ENCODE peak calls at places on chromosomes 1 and 21, in nine cellular contexts. Y, V, B, H, K, T, N, G and W are unnamed samples. For H3K4me1, the result is how much of the 10 kb centered on the place peaks cover.

GRCh38 chr1:234262754-234263105 is 110.5 kb upstream of the COA6 start:
- DNase-seq in V (no peak), G (no peak), T (no peak), K (no peak), Y (no peak), N (no peak), H (no peak), B (no peak), W (no peak)

GRCh38 chr21:32795376-32795775 is 23.8 kb upstream of the PAXBP1 start:
- DNase-seq in G (no peak), B (no peak), V (no peak), Y (no peak), N (no peak), H (no peak), T (no peak), K (no peak), W (no peak)

GRCh38 chr1:59220356-59220755 is 76.5 kb upstream of the FGGY start:
- DNase-seq in K (no peak), G (no peak), Y (no peak), T (no peak), N (no peak), H (no peak), V (peak), B (no peak), W (no peak)

GRCh38 chr21:32308696-32309095 is 10.0 kb downstream of the MRAP start:
- DNase-seq in H (no peak), K (no peak), T (no peak), V (no peak), G (no peak), Y (no peak), B (no peak), N (no peak), W (no peak)

GRCh38 chr1:17194133-17194475 is 10.8 kb upstream of the PADI1 start:
- DNase-seq in V (no peak), T (no peak), G (no peak), Y (no peak), B (no peak), K (no peak), H (no peak), N (no peak), W (no peak)

GRCh38 chr1:14913475-14914155 is 239.9 kb upstream of the TMEM51 start:
- DNase-seq in G (no peak), V (no peak), N (no peak), B (no peak), H (no peak), K (no peak), Y (no peak), T (no peak), W (no peak)

GRCh38 chr1:236854602-236854978 is 59.5 kb downstream of the MTR start:
- DNase-seq in G (no peak), H (no peak), K (no peak), V (no peak), Y (no peak), B (no peak), T (peak), N (no peak), W (no peak)

GRCh38 chr1:64745181-64745985 is 508 bp downstream of the RAVER2 start:
- DNase-seq in T (no peak), K (no peak), N (peak), H (peak), V (peak), G (peak), Y (peak), B (peak), W (no peak)

GRCh38 chr1:29849038-29849750 is 612.9 kb downstream of the PTPRU start:
- DNase-seq in G (peak), T (peak), Y (peak), H (peak), B (peak), N (no peak), K (peak), V (peak), W (peak)

GRCh38 chr1:205013683-205014367 is 29.2 kb upstream of the CNTN2 start:
- DNase-seq in K (no peak), Y (no peak), V (peak), G (no peak), N (peak), T (no peak), H (no peak), B (no peak), W (no peak)

DNA sequence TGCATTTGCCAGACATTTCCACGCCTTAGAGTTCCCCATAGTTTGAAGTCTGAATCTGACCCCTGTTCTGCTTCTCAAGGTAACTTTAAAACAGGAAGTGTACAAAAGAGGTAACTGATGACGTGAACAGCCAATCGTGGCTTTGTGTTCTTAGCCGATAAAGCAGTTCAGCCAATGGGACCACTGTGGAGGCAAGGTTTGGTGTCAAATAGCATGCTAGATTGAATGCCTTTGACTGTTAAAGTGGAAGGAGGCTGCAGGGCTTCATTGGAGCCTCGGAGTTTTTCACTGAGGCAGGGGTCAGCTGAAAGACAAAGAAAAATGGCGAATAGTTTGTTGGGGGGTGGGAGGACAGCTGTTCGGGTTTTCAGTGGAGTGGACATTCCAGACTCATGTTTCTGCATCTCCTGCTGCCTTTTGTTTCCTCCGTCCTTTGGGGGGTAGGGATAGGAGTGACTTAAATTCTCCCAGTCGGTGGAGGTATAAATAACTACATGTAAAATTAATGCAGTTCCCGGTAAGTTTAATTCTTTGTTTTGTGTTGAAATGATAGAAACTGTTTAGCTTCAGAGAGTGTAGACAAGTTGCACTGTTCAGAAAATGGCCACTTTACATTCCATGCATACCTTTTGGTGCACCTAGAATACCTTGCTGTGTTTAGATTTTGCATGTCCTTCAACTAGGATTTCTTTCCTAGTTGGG is 17.7 kb downstream of the NFYC start:
- DNase-seq in H (peak), N (peak), T (peak), G (peak), K (peak), V (peak), B (peak), Y (peak), W (peak)
- H3K4me3 ChIP-seq in H (peak), N (peak), T (peak), G (peak), K (peak), V (peak), B (peak), Y (peak), W (peak)

DNA sequence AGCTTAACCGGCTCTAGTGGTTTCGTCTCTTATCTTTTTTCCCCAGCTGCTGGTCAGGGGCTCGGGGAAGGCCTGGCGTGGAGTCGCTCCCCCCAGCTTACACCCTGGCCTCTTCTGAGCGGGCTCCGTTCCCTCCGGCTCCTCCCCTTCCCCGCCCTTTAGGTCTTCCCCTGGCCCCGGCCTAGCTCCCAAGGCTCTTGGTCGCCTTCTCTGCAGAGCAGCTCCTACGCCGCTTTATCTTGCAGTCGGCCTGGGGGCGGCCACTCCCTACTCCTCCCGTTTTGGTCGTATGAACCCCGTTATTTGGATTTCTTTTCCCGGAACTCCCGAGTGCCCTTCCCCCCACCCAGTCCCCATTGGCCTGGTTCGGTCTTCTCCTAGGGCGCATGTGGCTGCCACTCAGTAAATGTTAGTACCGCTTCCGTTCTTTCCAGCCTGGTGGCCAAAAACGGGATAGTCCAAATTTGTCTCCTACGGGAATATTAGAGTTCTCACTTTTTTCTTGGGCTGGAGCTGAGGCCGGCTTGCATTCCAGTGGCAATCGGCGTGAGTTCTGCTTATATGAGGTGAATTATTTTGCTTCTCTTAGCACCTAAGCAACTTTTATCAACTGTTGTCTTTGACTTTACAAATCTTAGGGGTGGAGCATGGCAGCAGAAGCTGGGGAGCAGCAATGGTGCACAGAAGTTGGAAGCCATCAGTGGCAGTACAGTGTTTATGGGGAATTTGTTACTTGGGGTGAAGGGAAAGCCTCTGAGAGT is 474 bp downstream of the THRAP3 start:
- DNase-seq in H (peak), G (peak), V (peak), B (no peak), T (peak), N (no peak), K (peak), Y (peak), W (no peak)
- H3K4me1 ChIP-seq in H (under half), G (under half), V (under half), B (under half), T (under half), N (under half), K (under half), Y (under half), W (under half)

GRCh38 chr21:42769183-42769819 is 110.0 kb downstream of the WDR4 start:
- DNase-seq in Y (no peak), V (no peak), B (no peak), H (no peak), K (no peak), G (no peak), N (no peak), T (no peak), W (no peak)

GRCh38 chr21:42768324-42769121 is 110.8 kb downstream of the WDR4 start:
- DNase-seq in V (no peak), G (no peak), N (no peak), K (no peak), B (no peak), H (no peak), T (no peak), Y (no peak), W (no peak)

GRCh38 chr21:42766756-42767560 is 112.4 kb downstream of the WDR4 start:
- DNase-seq in G (no peak), H (no peak), N (no peak), K (no peak), B (no peak), T (no peak), V (no peak), Y (no peak), W (no peak)

GRCh38 chr21:42765656-42766055 is 112.2 kb downstream of the PDE9A start:
- DNase-seq in T (no peak), B (no peak), V (no peak), G (no peak), N (no peak), H (no peak), Y (no peak), K (no peak), W (no peak)

GRCh38 chr21:42767561-42767835 is 111.8 kb downstream of the WDR4 start:
- DNase-seq in K (no peak), B (no peak), N (no peak), G (no peak), V (no peak), T (no peak), H (no peak), Y (no peak), W (no peak)
- H3K4me3 ChIP-seq in K (no peak), B (no peak), N (no peak), G (no peak), V (no peak), T (no peak), H (no peak), Y (no peak), W (no peak)

GRCh38 chr1:20603473-20604464 is 14.9 kb downstream of the CDA start:
- DNase-seq in V (peak), G (no peak), H (peak), T (no peak), N (no peak), B (no peak), Y (no peak), K (no peak), W (no peak)

GRCh38 chr1:20601123-20601825 is 12.4 kb downstream of the CDA start:
- DNase-seq in B (no peak), H (no peak), G (no peak), N (no peak), K (no peak), T (no peak), V (peak), Y (no peak), W (no peak)

GRCh38 chr1:20604678-20605077 is 15.8 kb downstream of the CDA start:
- DNase-seq in Y (peak), T (no peak), V (no peak), G (no peak), H (peak), B (no peak), K (no peak), N (no peak), W (no peak)

GRCh38 chr1:20600156-20600555 is 11.3 kb downstream of the CDA start:
- DNase-seq in B (no peak), T (no peak), N (no peak), Y (peak), K (no peak), H (no peak), G (no peak), V (no peak), W (no peak)

GRCh38 chr1:20602851-20603450 is 14.1 kb downstream of the CDA start:
- DNase-seq in V (no peak), T (no peak), H (no peak), K (no peak), N (no peak), Y (no peak), B (no peak), G (no peak), W (no peak)
- H3K4me1 ChIP-seq in V (under half), T (under half), H (half or more), K (under half), N (under half), Y (under half), B (under half), G (under half), W (under half)

GRCh38 chr1:198933506-198933905 is 294.7 kb downstream of the PTPRC start:
- DNase-seq in H (no peak), G (no peak), K (no peak), V (no peak), T (no peak), Y (no peak), B (no peak), N (no peak), W (no peak)
- H3K4me3 ChIP-seq in H (peak), G (no peak), K (no peak), V (no peak), T (peak), Y (no peak), B (peak), N (no peak), W (no peak)

GRCh38 chr21:45081636-45082035 is 7.3 kb downstream of the ADARB1 start:
- DNase-seq in Y (no peak), H (no peak), T (no peak), B (no peak), K (no peak), V (no peak), G (no peak), N (no peak), W (no peak)
- H3K4me1 ChIP-seq in Y (under half), H (under half), T (under half), B (half or more), K (half or more), V (under half), G (under half), N (under half), W (under half)